ENCODE peak calls at places on chromosomes 13 and 19, in five cellular contexts. V is A549, P is NB4, N is upper lobe of left lung, S is heart left ventricle. C is an unnamed sample.

GRCh38 chr19:48466571-48467325 is 2.4 kb upstream of the CYTH2 start:
- DNase-seq in V (no peak), S (no peak), P (no peak), N (no peak), C (no peak)

GRCh38 chr13:108302279-108302678 is 32.8 kb downstream of the TNFSF13B start:
- DNase-seq in P (no peak), N (no peak), S (no peak), V (no peak), C (no peak)

GRCh38 chr13:30429721-30430694 is 7.7 kb downstream of the UBE2L5 start:
- DNase-seq in S (no peak), N (no peak), V (peak), P (peak), C (no peak)

GRCh38 chr13:33235078-33235477 is 50.5 kb downstream of the STARD13 start:
- DNase-seq in N (no peak), S (no peak), V (no peak), P (no peak), C (no peak)

GRCh38 chr13:73465629-73465974 is 406.8 kb downstream of the KLF5 start:
- DNase-seq in P (no peak), N (no peak), S (no peak), V (peak), C (no peak)

GRCh38 chr13:30666113-30666512 is 48.4 kb downstream of the USPL1 start:
- DNase-seq in V (no peak), P (no peak), N (no peak), S (no peak), C (no peak)

GRCh38 chr13:30431269-30431950 is 9.1 kb downstream of the UBE2L5 start:
- DNase-seq in V (peak), N (no peak), P (no peak), S (no peak), C (no peak)

GRCh38 chr19:16957151-16957662 is 68.4 kb downstream of the F2RL3 start:
- DNase-seq in V (no peak), P (peak), S (no peak), N (peak), C (no peak)

GRCh38 chr13:73578251-73578875 is 519.6 kb downstream of the KLF5 start:
- DNase-seq in P (no peak), S (no peak), V (no peak), N (no peak), C (no peak)

GRCh38 chr13:50400035-50400726 is 384.9 kb downstream of the KCNRG start:
- DNase-seq in V (no peak), N (no peak), S (peak), P (no peak), C (no peak)

GRCh38 chr13:24228852-24229458 is 68.4 kb downstream of the SPATA13 start:
- DNase-seq in V (peak), S (no peak), N (no peak), P (peak), C (no peak)

GRCh38 chr19:11365557-11366117 is 8.8 kb upstream of the SWSAP1 start:
- DNase-seq in P (no peak), S (no peak), N (no peak), V (no peak), C (no peak)

GRCh38 chr13:39676315-39676876 is 20.9 kb downstream of the COG6 start:
- DNase-seq in N (no peak), P (peak), V (peak), S (no peak), C (no peak)

GRCh38 chr19:28128341-28128740 is 1084.6 kb downstream of the UQCRFS1 start:
- DNase-seq in N (no peak), P (no peak), V (no peak), S (no peak), C (no peak)

GRCh38 chr19:22620401-22620800 is 13.7 kb upstream of the ZNF492 start:
- DNase-seq in P (no peak), V (no peak), S (no peak), N (peak), C (peak)

GRCh38 chr19:3593156-3593555 is 7.9 kb downstream of the GIPC3 start:
- DNase-seq in S (no peak), V (no peak), N (no peak), P (no peak), C (no peak)
- TF ChIP-seq CTCF in S (no peak), V (no peak), N (no peak), P (no peak), C (no peak)

GRCh38 chr19:55643733-55644116 is 276 bp downstream of the ZNF581 start:
- DNase-seq in V (no peak), S (no peak), N (no peak), P (no peak), C (no peak)

GRCh38 chr19:55640577-55641375 is at the start of gene ZNF580:
- DNase-seq in P (peak), V (peak), N (peak), S (peak), C (no peak)

GRCh38 chr19:55641376-55642152 is 762 bp downstream of the ZNF580 start:
- DNase-seq in V (peak), P (peak), N (no peak), S (no peak), C (no peak)

GRCh38 chr19:55643003-55643732 is at the start of gene ZNF581:
- DNase-seq in N (peak), P (peak), S (peak), V (peak), C (no peak)

DNA sequence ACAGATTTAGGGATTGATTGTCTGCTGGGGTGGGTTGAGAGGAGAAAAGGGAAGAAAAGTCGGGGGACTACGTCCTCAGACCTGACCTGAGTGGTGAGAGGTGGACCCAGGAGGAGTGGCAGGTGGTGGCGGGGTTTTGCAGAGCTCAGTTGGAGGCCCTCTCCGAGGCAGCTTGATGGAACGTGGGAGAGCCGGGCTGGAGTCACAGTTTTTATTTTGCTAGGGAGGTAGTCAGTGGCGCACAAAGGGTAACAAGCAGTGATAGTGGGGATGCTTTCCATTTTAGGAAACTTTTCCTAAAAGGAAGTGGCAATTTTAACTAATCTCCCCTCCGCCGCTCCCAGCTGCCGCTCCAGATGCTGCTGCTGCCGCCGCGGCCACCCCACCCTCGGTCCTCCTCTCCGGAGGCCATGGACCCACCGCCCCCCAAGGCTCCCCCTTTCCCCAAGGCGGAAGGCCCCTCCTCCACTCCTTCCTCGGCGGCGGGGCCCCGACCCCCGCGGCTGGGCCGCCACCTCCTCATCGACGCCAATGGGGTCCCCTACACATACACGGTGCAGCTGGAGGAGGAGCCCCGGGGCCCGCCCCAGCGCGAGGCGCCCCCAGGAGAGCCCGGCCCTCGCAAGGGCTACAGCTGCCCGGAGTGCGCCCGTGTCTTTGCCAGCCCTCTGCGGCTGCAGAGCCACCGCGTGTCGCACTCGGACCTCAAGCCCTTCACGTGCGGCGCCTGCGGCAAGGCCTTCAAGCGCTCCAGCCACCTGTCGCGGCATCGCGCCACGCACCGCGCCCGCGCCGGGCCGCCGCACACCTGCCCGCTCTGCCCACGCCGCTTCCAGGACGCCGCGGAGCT is 1.1 kb upstream of the ZNF581 start:
- DNase-seq in P (no peak), N (no peak), S (no peak), V (no peak), C (no peak)
- TF ChIP-seq POLR2A in P (no peak), N (peak), S (peak), V (peak), C (no peak)

DNA sequence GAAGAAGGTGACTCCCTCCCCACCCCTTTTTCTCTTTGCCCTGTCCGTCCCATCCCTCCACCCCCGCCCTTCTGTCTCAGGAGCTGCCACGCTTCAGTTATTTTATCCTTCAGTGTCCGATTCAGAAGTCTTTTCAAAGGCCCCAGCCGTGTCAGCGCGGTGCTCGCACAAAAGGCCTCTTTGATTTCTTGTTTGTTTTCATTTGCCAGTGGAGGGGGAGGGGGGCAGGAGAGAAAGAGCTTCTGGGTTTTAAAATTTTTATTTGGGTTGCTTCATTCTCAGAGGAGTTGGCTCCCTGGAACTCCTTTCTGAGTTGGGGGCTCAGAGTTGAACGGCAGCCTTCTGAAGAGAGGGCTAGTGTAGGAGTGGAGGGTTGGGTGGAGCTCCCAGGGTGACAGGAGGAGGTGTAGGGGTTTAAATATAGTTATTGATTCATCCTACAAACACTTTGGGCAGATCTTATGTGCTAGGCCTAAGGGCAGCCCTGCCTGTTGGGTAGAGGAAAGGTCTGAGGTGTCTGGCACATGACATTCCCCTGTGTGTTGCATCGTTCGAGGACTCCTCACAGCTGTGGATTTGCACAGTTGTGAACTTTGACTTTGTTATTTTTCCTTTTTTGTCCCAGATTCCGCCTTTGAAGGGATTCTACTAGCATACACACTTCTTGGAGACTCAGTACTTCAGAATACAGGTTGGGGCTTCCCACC is 36.8 kb downstream of the NFIX start:
- DNase-seq in V (no peak), S (peak), P (no peak), N (no peak), C (no peak)
- H3K4me3 ChIP-seq in V (no peak), S (no peak), P (no peak), N (no peak), C (peak)

GRCh38 chr13:28199089-28199488 is 60.7 kb downstream of the PAN3 start:
- DNase-seq in V (no peak), N (no peak), S (no peak), P (no peak), C (no peak)
- TF ChIP-seq CTCF in V (no peak), N (no peak), S (no peak), P (no peak), C (no peak)

GRCh38 chr19:46355234-46355990 is 8.5 kb downstream of the PPP5C start:
- DNase-seq in S (peak), P (no peak), N (no peak), V (no peak), C (no peak)
- TF ChIP-seq POLR2A in S (no peak), P (no peak), N (no peak), V (no peak), C (no peak)

GRCh38 chr19:53883741-53884140 is 1.7 kb downstream of the PRKCG start:
- DNase-seq in P (no peak), N (no peak), S (no peak), V (no peak), C (no peak)

GRCh38 chr19:53883231-53883661 is 1.2 kb downstream of the PRKCG start:
- DNase-seq in S (no peak), P (no peak), N (no peak), V (no peak), C (no peak)

GRCh38 chr19:53880716-53881481 is 1.1 kb upstream of the PRKCG start:
- DNase-seq in S (no peak), P (no peak), V (no peak), N (no peak), C (no peak)

GRCh38 chr19:53881482-53882390 is at the start of gene PRKCG:
- DNase-seq in S (no peak), P (peak), V (peak), N (peak), C (no peak)

DNA sequence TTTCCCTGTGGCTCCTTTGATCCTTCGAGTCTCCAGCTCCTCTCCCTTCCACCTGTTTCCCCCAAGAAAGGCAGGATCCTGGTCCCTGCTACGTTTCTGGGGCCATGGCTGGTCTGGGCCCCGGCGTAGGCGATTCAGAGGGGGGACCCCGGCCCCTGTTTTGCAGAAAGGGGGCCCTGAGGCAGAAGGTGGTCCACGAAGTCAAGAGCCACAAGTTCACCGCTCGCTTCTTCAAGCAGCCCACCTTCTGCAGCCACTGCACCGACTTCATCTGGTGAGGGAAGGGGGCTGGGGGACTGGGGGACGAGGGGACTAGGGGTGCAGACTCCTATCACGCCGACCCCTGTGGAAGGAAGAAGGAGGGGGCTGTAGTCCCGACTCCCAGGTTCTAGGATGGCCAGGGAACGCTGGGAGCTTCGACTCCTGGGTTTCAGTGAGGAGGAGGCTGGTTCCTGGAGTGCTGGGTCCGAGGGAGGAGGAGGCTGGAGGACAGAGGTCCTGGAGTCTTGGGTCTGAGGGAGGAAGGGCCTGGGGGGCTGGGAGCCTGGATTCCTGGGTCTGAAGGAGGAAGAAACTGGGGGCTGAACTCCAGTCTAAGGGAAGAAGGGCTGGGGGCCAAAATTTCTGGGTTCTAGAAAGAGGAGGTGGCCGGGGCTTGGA is 524 bp downstream of the PRKCG start:
- DNase-seq in V (no peak), S (no peak), P (no peak), N (no peak), C (no peak)
- H3K4me3 ChIP-seq in V (peak), S (peak), P (no peak), N (no peak), C (peak)

GRCh38 chr19:35140898-35141626 is 2.0 kb upstream of the FXYD7 start:
- DNase-seq in V (peak), S (peak), N (peak), P (peak), C (no peak)

GRCh38 chr19:35143231-35143715 is at the start of gene FXYD7:
- DNase-seq in P (no peak), S (no peak), V (no peak), N (no peak), C (no peak)

GRCh38 chr19:35140207-35140897 is 1.7 kb downstream of the FXYD1 start:
- DNase-seq in S (no peak), V (no peak), P (no peak), N (no peak), C (no peak)

GRCh38 chr19:35142531-35143230 is 374 bp upstream of the FXYD7 start:
- DNase-seq in N (no peak), P (peak), S (no peak), V (peak), C (no peak)

GRCh38 chr19:35141627-35142401 is 1.2 kb upstream of the FXYD7 start:
- DNase-seq in P (no peak), V (no peak), N (no peak), S (no peak), C (no peak)
- TF ChIP-seq CTCF in P (no peak), V (no peak), N (no peak), S (no peak), C (peak)

DNA sequence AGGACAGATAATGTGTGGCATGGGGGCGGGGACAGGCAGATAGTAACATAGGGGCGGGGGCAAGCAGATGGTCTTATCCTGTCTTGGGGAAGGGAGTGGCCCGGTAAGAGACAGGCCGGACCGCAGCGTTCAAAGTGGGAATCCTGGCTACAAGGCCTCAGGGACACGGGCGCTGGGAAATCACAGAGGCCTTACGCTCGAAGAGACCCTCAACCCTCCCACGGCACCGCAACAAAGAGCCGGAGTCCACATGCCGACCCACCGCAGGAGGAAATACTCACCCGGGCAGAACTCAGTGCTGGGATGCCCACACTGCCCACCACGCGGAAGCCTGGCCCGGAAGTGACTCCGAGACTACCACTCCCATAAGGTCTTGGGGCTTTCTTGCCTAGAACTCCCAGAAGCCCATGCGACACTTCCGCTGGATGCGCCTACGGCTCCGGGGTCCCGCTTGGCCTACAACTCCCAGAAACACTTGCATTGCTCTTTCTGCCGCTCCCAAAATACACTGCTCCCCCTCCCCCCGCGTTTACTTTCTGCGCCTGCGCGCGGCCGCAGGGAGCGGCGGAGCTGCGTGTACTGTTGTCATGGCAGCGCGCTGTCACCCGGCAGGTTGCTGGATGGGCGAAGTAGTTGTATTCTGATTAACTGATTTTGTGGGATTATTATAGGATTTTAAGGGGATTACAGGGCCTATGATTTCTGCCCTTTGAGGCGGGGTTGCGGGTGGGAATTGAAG is at the start of gene CTU1:
- DNase-seq in V (peak), P (peak), S (peak), N (peak), C (peak)
- TF ChIP-seq POLR2A in V (peak), P (peak), S (peak), N (no peak), C (no peak)

DNA sequence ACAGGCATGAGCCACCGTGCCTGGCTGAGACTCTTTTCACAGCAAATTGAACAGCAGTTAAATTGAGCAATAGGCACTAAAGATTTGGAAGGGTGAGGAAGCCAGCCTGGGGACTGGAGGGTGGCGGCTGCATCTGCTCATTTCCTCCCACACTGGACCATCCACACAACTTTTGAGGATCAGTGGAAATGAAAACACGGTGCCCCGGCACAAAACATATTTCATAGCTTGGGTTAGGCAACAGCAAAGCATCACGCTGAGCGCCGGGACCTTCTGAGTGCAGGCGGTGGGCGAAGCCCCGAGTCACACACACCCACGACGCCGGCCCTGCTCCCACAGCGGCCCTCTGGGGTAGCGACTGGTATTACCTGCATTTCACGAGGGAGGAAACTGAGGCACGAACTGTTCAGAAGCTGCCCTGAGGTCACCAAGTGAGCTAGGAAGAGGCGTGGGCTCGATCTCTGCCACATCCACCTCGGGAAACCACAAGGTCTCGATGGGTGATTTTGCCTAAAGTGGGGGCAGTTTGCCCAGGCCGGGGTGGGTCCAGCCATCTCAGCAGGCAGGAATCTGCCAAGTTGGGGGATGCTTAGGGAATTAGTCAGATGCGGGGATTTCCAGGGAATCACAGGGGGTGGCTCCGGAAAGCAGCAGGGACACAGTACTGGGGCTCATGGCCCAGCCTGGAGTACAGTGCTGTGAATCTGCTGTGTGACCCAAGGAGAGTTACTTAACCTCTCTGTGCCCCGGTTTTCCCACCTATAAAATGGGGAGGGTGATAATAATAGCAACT is 3.5 kb upstream of the SBNO2 start:
- DNase-seq in V (peak), S (no peak), P (peak), N (peak), C (no peak)
- H3K4me3 ChIP-seq in V (peak), S (peak), P (no peak), N (no peak), C (no peak)